ENCODE peak calls at places on chromosomes 4 and X, in ten cellular contexts. One of them, this sample, is unnamed. For H3K27me3 and H3K36me3, the result is how much of the 10 kb centered on the place peaks cover.

GRCh38 chr4:165383757-165384156 is 4.9 kb downstream of the CPE start:
- DNase-seq in left ventricle myocardium inferior: no peak
- DNase-seq in neuronal stem cell: no peak
- DNase-seq in GM23338: no peak
- DNase-seq in SK-N-SH: no peak
- DNase-seq in K562: no peak
- DNase-seq in kidney epithelial cell: no peak
- DNase-seq in ovary: no peak
- DNase-seq in IMR-90: no peak
- DNase-seq in right atrium auricular region: no peak
- DNase-seq in this sample: no peak

GRCh38 chrX:46444011-46444410 is 101.2 kb downstream of the ZNF674 start:
- DNase-seq in left ventricle myocardium inferior: no peak
- DNase-seq in neuronal stem cell: no peak
- DNase-seq in GM23338: no peak
- DNase-seq in SK-N-SH: no peak
- DNase-seq in K562: peak
- DNase-seq in kidney epithelial cell: peak
- DNase-seq in ovary: no peak
- DNase-seq in IMR-90: peak
- DNase-seq in right atrium auricular region: no peak
- DNase-seq in this sample: no peak

GRCh38 chr4:105179539-105180401 is 33.1 kb downstream of the TET2 start:
- DNase-seq in left ventricle myocardium inferior: no peak
- DNase-seq in neuronal stem cell: no peak
- DNase-seq in GM23338: no peak
- DNase-seq in SK-N-SH: no peak
- DNase-seq in K562: no peak
- DNase-seq in kidney epithelial cell: no peak
- DNase-seq in ovary: no peak
- DNase-seq in IMR-90: peak
- DNase-seq in right atrium auricular region: no peak
- DNase-seq in this sample: no peak

GRCh38 chr4:98682719-98683118 is 24.3 kb upstream of the TSPAN5 start:
- DNase-seq in left ventricle myocardium inferior: no peak
- DNase-seq in neuronal stem cell: no peak
- DNase-seq in GM23338: no peak
- DNase-seq in SK-N-SH: peak
- DNase-seq in K562: peak
- DNase-seq in kidney epithelial cell: no peak
- DNase-seq in ovary: no peak
- DNase-seq in IMR-90: peak
- DNase-seq in right atrium auricular region: no peak
- DNase-seq in this sample: no peak

GRCh38 chrX:48779399-48779798 is 7.0 kb upstream of the GATA1 start:
- DNase-seq in left ventricle myocardium inferior: no peak
- DNase-seq in neuronal stem cell: no peak
- DNase-seq in GM23338: no peak
- DNase-seq in SK-N-SH: no peak
- DNase-seq in K562: no peak
- DNase-seq in kidney epithelial cell: no peak
- DNase-seq in ovary: no peak
- DNase-seq in IMR-90: no peak
- DNase-seq in right atrium auricular region: no peak
- DNase-seq in this sample: no peak

GRCh38 chrX:103879339-103879738 is 47.3 kb upstream of the RAB9B start:
- DNase-seq in left ventricle myocardium inferior: no peak
- DNase-seq in neuronal stem cell: no peak
- DNase-seq in GM23338: no peak
- DNase-seq in SK-N-SH: no peak
- DNase-seq in K562: no peak
- DNase-seq in kidney epithelial cell: peak
- DNase-seq in ovary: no peak
- DNase-seq in IMR-90: peak
- DNase-seq in right atrium auricular region: no peak
- DNase-seq in this sample: no peak

GRCh38 chrX:41300758-41301437 is 33.1 kb upstream of the DDX3X start:
- DNase-seq in left ventricle myocardium inferior: no peak
- DNase-seq in neuronal stem cell: no peak
- DNase-seq in GM23338: no peak
- DNase-seq in SK-N-SH: no peak
- DNase-seq in K562: peak
- DNase-seq in kidney epithelial cell: no peak
- DNase-seq in ovary: no peak
- DNase-seq in IMR-90: peak
- DNase-seq in right atrium auricular region: no peak
- DNase-seq in this sample: no peak

GRCh38 chr4:55754754-55755350 is 64.7 kb upstream of the EXOC1L start:
- DNase-seq in left ventricle myocardium inferior: no peak
- DNase-seq in neuronal stem cell: no peak
- DNase-seq in GM23338: no peak
- DNase-seq in SK-N-SH: no peak
- DNase-seq in K562: no peak
- DNase-seq in kidney epithelial cell: no peak
- DNase-seq in ovary: no peak
- DNase-seq in IMR-90: peak
- DNase-seq in right atrium auricular region: no peak
- DNase-seq in this sample: no peak

GRCh38 chr4:141643557-141643956 is 7.2 kb downstream of the IL15 start:
- DNase-seq in left ventricle myocardium inferior: no peak
- DNase-seq in neuronal stem cell: no peak
- DNase-seq in GM23338: no peak
- DNase-seq in SK-N-SH: no peak
- DNase-seq in K562: no peak
- DNase-seq in kidney epithelial cell: peak
- DNase-seq in ovary: no peak
- DNase-seq in IMR-90: peak
- DNase-seq in right atrium auricular region: no peak
- DNase-seq in this sample: no peak

GRCh38 chr4:140260227-140260626 is 106.2 kb upstream of the MAML3 start:
- DNase-seq in left ventricle myocardium inferior: no peak
- DNase-seq in neuronal stem cell: no peak
- DNase-seq in GM23338: no peak
- DNase-seq in SK-N-SH: no peak
- DNase-seq in K562: no peak
- DNase-seq in kidney epithelial cell: no peak
- DNase-seq in ovary: no peak
- DNase-seq in IMR-90: peak
- DNase-seq in right atrium auricular region: no peak
- DNase-seq in this sample: no peak

GRCh38 chrX:64204701-64205440 is 637 bp downstream of the AMER1 start:
- DNase-seq in left ventricle myocardium inferior: peak
- DNase-seq in neuronal stem cell: no peak
- DNase-seq in GM23338: peak
- DNase-seq in SK-N-SH: peak
- DNase-seq in K562: peak
- DNase-seq in kidney epithelial cell: no peak
- DNase-seq in ovary: peak
- DNase-seq in IMR-90: peak
- DNase-seq in right atrium auricular region: no peak
- DNase-seq in this sample: peak

GRCh38 chr4:110867981-110868380 is 245.1 kb upstream of the PITX2 start:
- DNase-seq in left ventricle myocardium inferior: no peak
- DNase-seq in neuronal stem cell: no peak
- DNase-seq in GM23338: no peak
- DNase-seq in SK-N-SH: no peak
- DNase-seq in K562: no peak
- DNase-seq in kidney epithelial cell: no peak
- DNase-seq in ovary: no peak
- DNase-seq in IMR-90: no peak
- DNase-seq in right atrium auricular region: no peak
- DNase-seq in this sample: no peak

GRCh38 chr4:22389240-22389871 is 126.5 kb downstream of the ADGRA3 start:
- DNase-seq in left ventricle myocardium inferior: no peak
- DNase-seq in neuronal stem cell: peak
- DNase-seq in GM23338: peak
- DNase-seq in SK-N-SH: peak
- DNase-seq in K562: peak
- DNase-seq in kidney epithelial cell: peak
- DNase-seq in ovary: peak
- DNase-seq in IMR-90: peak
- DNase-seq in right atrium auricular region: no peak
- DNase-seq in this sample: peak

GRCh38 chrX:126063984-126064383 is 102.1 kb downstream of the DCAF12L2 start:
- DNase-seq in left ventricle myocardium inferior: no peak
- DNase-seq in neuronal stem cell: no peak
- DNase-seq in GM23338: no peak
- DNase-seq in SK-N-SH: no peak
- DNase-seq in K562: no peak
- DNase-seq in kidney epithelial cell: no peak
- DNase-seq in ovary: no peak
- DNase-seq in IMR-90: no peak
- DNase-seq in right atrium auricular region: no peak
- DNase-seq in this sample: no peak

DNA sequence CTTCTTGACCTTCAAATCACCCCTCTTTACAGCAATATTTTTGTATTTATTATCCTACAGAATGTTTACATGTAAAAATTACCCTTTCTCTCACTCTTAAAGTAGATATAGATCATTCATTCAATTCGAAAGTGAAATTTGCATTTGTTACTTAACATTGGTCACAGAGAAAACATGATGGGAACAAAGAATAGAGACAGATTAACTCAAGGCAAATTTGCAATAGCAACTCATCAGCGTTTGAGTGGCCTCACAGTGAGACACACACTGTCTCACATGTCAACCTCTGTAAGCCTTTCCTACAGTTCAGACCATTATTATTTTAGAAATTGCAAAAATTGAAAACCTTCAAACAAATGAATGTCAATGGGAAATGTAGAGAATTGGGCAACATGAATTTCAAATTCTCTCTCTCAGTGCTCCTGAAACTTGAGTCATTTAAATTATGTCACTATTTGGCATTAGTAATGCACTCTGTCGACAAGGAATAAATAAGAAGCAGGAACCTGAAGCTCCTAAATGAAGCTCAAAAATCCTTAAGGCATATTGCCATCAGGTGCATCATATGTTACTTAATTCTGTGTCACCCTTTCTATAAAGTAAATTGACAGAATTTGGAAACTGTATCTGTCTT is 148.3 kb upstream of the ANXA10 start:
- DNase-seq in left ventricle myocardium inferior: no peak
- DNase-seq in neuronal stem cell: no peak
- DNase-seq in GM23338: no peak
- DNase-seq in SK-N-SH: no peak
- DNase-seq in K562: no peak
- DNase-seq in kidney epithelial cell: no peak
- DNase-seq in ovary: no peak
- DNase-seq in IMR-90: no peak
- DNase-seq in right atrium auricular region: no peak
- DNase-seq in this sample: no peak
- H3K4me3 ChIP-seq in left ventricle myocardium inferior: no peak
- H3K4me3 ChIP-seq in neuronal stem cell: no peak
- H3K4me3 ChIP-seq in GM23338: no peak
- H3K4me3 ChIP-seq in SK-N-SH: no peak
- H3K4me3 ChIP-seq in K562: no peak
- H3K4me3 ChIP-seq in kidney epithelial cell: no peak
- H3K4me3 ChIP-seq in ovary: no peak
- H3K4me3 ChIP-seq in IMR-90: no peak
- H3K4me3 ChIP-seq in right atrium auricular region: no peak
- H3K4me3 ChIP-seq in this sample: no peak

GRCh38 chr4:190017357-190018200 is 9.5 kb downstream of the FRG2 start:
- DNase-seq in left ventricle myocardium inferior: no peak
- DNase-seq in neuronal stem cell: no peak
- DNase-seq in GM23338: peak
- DNase-seq in SK-N-SH: peak
- DNase-seq in K562: no peak
- DNase-seq in kidney epithelial cell: no peak
- DNase-seq in ovary: no peak
- DNase-seq in IMR-90: no peak
- DNase-seq in right atrium auricular region: no peak
- DNase-seq in this sample: peak
- H3K27me3 ChIP-seq in left ventricle myocardium inferior: half or more
- H3K27me3 ChIP-seq in neuronal stem cell: half or more
- H3K27me3 ChIP-seq in GM23338: half or more
- H3K27me3 ChIP-seq in SK-N-SH: under half
- H3K27me3 ChIP-seq in K562: under half
- H3K27me3 ChIP-seq in kidney epithelial cell: half or more
- H3K27me3 ChIP-seq in ovary: under half
- H3K27me3 ChIP-seq in IMR-90: half or more
- H3K27me3 ChIP-seq in right atrium auricular region: under half
- H3K27me3 ChIP-seq in this sample: half or more

GRCh38 chr4:24527371-24527770 is 57.0 kb downstream of the DHX15 start:
- DNase-seq in left ventricle myocardium inferior: no peak
- DNase-seq in neuronal stem cell: no peak
- DNase-seq in GM23338: no peak
- DNase-seq in SK-N-SH: no peak
- DNase-seq in K562: no peak
- DNase-seq in kidney epithelial cell: no peak
- DNase-seq in ovary: no peak
- DNase-seq in IMR-90: peak
- DNase-seq in right atrium auricular region: no peak
- DNase-seq in this sample: no peak
- H3K36me3 ChIP-seq in left ventricle myocardium inferior: half or more
- H3K36me3 ChIP-seq in neuronal stem cell: half or more
- H3K36me3 ChIP-seq in GM23338: under half
- H3K36me3 ChIP-seq in SK-N-SH: half or more
- H3K36me3 ChIP-seq in K562: half or more
- H3K36me3 ChIP-seq in kidney epithelial cell: under half
- H3K36me3 ChIP-seq in ovary: under half
- H3K36me3 ChIP-seq in IMR-90: under half
- H3K36me3 ChIP-seq in right atrium auricular region: half or more
- H3K36me3 ChIP-seq in this sample: under half

GRCh38 chr4:103098331-103098730 is 1.3 kb downstream of the BDH2 start:
- DNase-seq in left ventricle myocardium inferior: no peak
- DNase-seq in neuronal stem cell: no peak
- DNase-seq in GM23338: no peak
- DNase-seq in SK-N-SH: no peak
- DNase-seq in K562: no peak
- DNase-seq in kidney epithelial cell: no peak
- DNase-seq in ovary: peak
- DNase-seq in IMR-90: peak
- DNase-seq in right atrium auricular region: no peak
- DNase-seq in this sample: no peak
- H3K4me3 ChIP-seq in left ventricle myocardium inferior: peak
- H3K4me3 ChIP-seq in neuronal stem cell: no peak
- H3K4me3 ChIP-seq in GM23338: peak
- H3K4me3 ChIP-seq in SK-N-SH: peak
- H3K4me3 ChIP-seq in K562: no peak
- H3K4me3 ChIP-seq in kidney epithelial cell: peak
- H3K4me3 ChIP-seq in ovary: peak
- H3K4me3 ChIP-seq in IMR-90: peak
- H3K4me3 ChIP-seq in right atrium auricular region: no peak
- H3K4me3 ChIP-seq in this sample: no peak

GRCh38 chrX:130285069-130285620 is 16.4 kb upstream of the ZNF280C start:
- DNase-seq in left ventricle myocardium inferior: no peak
- DNase-seq in neuronal stem cell: no peak
- DNase-seq in GM23338: no peak
- DNase-seq in SK-N-SH: peak
- DNase-seq in K562: no peak
- DNase-seq in kidney epithelial cell: no peak
- DNase-seq in ovary: no peak
- DNase-seq in IMR-90: no peak
- DNase-seq in right atrium auricular region: no peak
- DNase-seq in this sample: no peak
- H3K27me3 ChIP-seq in left ventricle myocardium inferior: under half
- H3K27me3 ChIP-seq in neuronal stem cell: under half
- H3K27me3 ChIP-seq in GM23338: under half
- H3K27me3 ChIP-seq in SK-N-SH: under half
- H3K27me3 ChIP-seq in K562: under half
- H3K27me3 ChIP-seq in kidney epithelial cell: under half
- H3K27me3 ChIP-seq in ovary: under half
- H3K27me3 ChIP-seq in IMR-90: under half
- H3K27me3 ChIP-seq in right atrium auricular region: under half
- H3K27me3 ChIP-seq in this sample: under half

GRCh38 chr4:77893451-77893850 is 30.8 kb downstream of the MRPL1 start:
- DNase-seq in left ventricle myocardium inferior: no peak
- DNase-seq in neuronal stem cell: no peak
- DNase-seq in GM23338: no peak
- DNase-seq in SK-N-SH: no peak
- DNase-seq in K562: no peak
- DNase-seq in kidney epithelial cell: no peak
- DNase-seq in ovary: no peak
- DNase-seq in IMR-90: no peak
- DNase-seq in right atrium auricular region: no peak
- DNase-seq in this sample: no peak
- H3K36me3 ChIP-seq in left ventricle myocardium inferior: half or more
- H3K36me3 ChIP-seq in neuronal stem cell: half or more
- H3K36me3 ChIP-seq in GM23338: under half
- H3K36me3 ChIP-seq in SK-N-SH: under half
- H3K36me3 ChIP-seq in K562: under half
- H3K36me3 ChIP-seq in kidney epithelial cell: under half
- H3K36me3 ChIP-seq in ovary: under half
- H3K36me3 ChIP-seq in IMR-90: under half
- H3K36me3 ChIP-seq in right atrium auricular region: under half
- H3K36me3 ChIP-seq in this sample: under half